ENCODE peak calls at places on chromosomes 11 and 22, in seven cellular contexts. Y is NCI-H2081, U is H4, K is ELR, C is fibroblast of mammary gland, R is HCT116, H is HS-5. N is an unnamed sample.

GRCh38 chr22:30433227-30433626 is 7.7 kb downstream of the MTFP1 start:
- DNase-seq in Y (no peak), K (no peak), U (no peak), C (no peak), H (no peak), R (no peak), N (no peak)

GRCh38 chr22:37633693-37634504 is 5.6 kb upstream of the SH3BP1 start:
- DNase-seq in Y (peak), C (peak), H (no peak), U (peak), R (no peak), K (peak), N (peak)

GRCh38 chr11:128400382-128401203 is 186.8 kb downstream of the ETS1 start:
- DNase-seq in R (no peak), H (no peak), U (peak), Y (no peak), C (peak), K (no peak), N (no peak)

GRCh38 chr22:48513929-48514328 is 1313.7 kb downstream of the BRD1 start:
- DNase-seq in U (no peak), C (no peak), K (no peak), R (no peak), H (no peak), Y (no peak), N (no peak)

GRCh38 chr22:47190276-47190956 is 428.0 kb downstream of the TBC1D22A start:
- DNase-seq in R (no peak), C (no peak), U (no peak), K (no peak), H (no peak), Y (no peak), N (no peak)

GRCh38 chr22:50252081-50253045 is 1.3 kb upstream of the HDAC10 start:
- DNase-seq in Y (peak), K (peak), U (peak), C (peak), H (no peak), R (no peak), N (no peak)

GRCh38 chr22:32307055-32307454 is 50.6 kb upstream of the RFPL3 start:
- DNase-seq in U (no peak), R (no peak), K (no peak), Y (no peak), C (no peak), H (no peak), N (no peak)

GRCh38 chr11:19571906-19572305 is 140.7 kb upstream of the NAV2 start:
- DNase-seq in H (no peak), C (no peak), K (no peak), R (no peak), Y (no peak), U (no peak), N (no peak)

GRCh38 chr22:42375982-42376381 is 56.2 kb downstream of the NFAM1 start:
- DNase-seq in K (no peak), R (no peak), Y (no peak), H (no peak), C (no peak), U (no peak), N (no peak)

GRCh38 chr11:27317751-27318150 is 45.3 kb downstream of the CCDC34 start:
- DNase-seq in H (peak), R (peak), C (peak), K (peak), U (peak), Y (no peak), N (no peak)

GRCh38 chr11:786235-787083 is 3.4 kb downstream of the CEND1 start:
- DNase-seq in H (no peak), C (no peak), R (no peak), U (no peak), Y (no peak), K (no peak), N (no peak)

GRCh38 chr22:47804281-47804680 is 1041.8 kb downstream of the TBC1D22A start:
- DNase-seq in U (no peak), K (no peak), H (no peak), C (no peak), Y (no peak), R (no peak), N (no peak)

GRCh38 chr11:6259638-6260019 is at the start of gene CCKBR:
- DNase-seq in R (no peak), U (no peak), K (no peak), Y (peak), H (no peak), C (no peak), N (no peak)

GRCh38 chr11:95121687-95122086 is 32.0 kb downstream of the ENDOD1 start:
- DNase-seq in U (no peak), Y (no peak), R (no peak), K (no peak), H (no peak), C (no peak), N (no peak)

GRCh38 chr11:61947486-61948210 is 2.5 kb upstream of the BEST1 start:
- DNase-seq in K (peak), C (peak), R (peak), U (peak), Y (peak), H (peak), N (no peak)